ENCODE peak calls at places on chromosomes 12 and 14, in seven cellular contexts. G, L, E, S, D, N and Q are unnamed samples.

GRCh38 chr14:91041450-91041849 is 19.0 kb downstream of the RPS6KA5 start:
- DNase-seq in S (no peak), L (no peak), N (no peak), G (no peak), D (no peak), E (no peak), Q (no peak)

GRCh38 chr12:124044809-124045321 is 71.8 kb downstream of the ZNF664 start:
- DNase-seq in S (no peak), G (peak), E (no peak), L (no peak), N (no peak), D (no peak), Q (no peak)

GRCh38 chr12:47033081-47033480 is 46.3 kb upstream of the PCED1B start:
- DNase-seq in G (no peak), S (peak), D (no peak), N (no peak), L (peak), E (peak), Q (no peak)

GRCh38 chr14:99040047-99040446 is 231.9 kb downstream of the BCL11B start:
- DNase-seq in E (no peak), S (no peak), G (no peak), L (no peak), D (no peak), N (no peak), Q (no peak)

GRCh38 chr12:111270128-111270651 is 98.7 kb downstream of the PHETA1 start:
- DNase-seq in N (no peak), E (no peak), G (no peak), S (no peak), D (no peak), L (no peak), Q (no peak)

GRCh38 chr12:71980543-71980942 is 41.9 kb downstream of the TPH2 start:
- DNase-seq in D (no peak), L (no peak), E (no peak), S (no peak), G (no peak), N (no peak), Q (no peak)

GRCh38 chr14:33950320-33951182 is at the start of gene EGLN3:
- DNase-seq in N (peak), G (peak), L (peak), S (peak), D (peak), E (peak), Q (peak)

GRCh38 chr12:30926243-30927209 is at the start of gene TSPAN11:
- DNase-seq in G (peak), E (no peak), L (no peak), S (peak), N (no peak), D (peak), Q (peak)

GRCh38 chr12:32587536-32588346 is 91.4 kb upstream of the DNM1L start:
- DNase-seq in N (no peak), G (no peak), E (no peak), S (no peak), D (no peak), L (no peak), Q (no peak)

GRCh38 chr14:22597265-22597664 is 835 bp upstream of the ABHD4 start:
- DNase-seq in D (no peak), G (no peak), L (no peak), N (no peak), E (no peak), S (no peak), Q (no peak)

GRCh38 chr12:108109954-108110353 is 19.1 kb upstream of the WSCD2 start:
- DNase-seq in S (no peak), G (no peak), N (no peak), D (no peak), L (no peak), E (no peak), Q (no peak)

GRCh38 chr14:106141242-106142220 is 615.1 kb downstream of the TMEM121 start:
- DNase-seq in N (no peak), E (no peak), S (no peak), L (no peak), G (no peak), D (no peak), Q (no peak)

GRCh38 chr14:58513272-58513671 is 85.8 kb downstream of the KIAA0586 start:
- DNase-seq in E (no peak), G (no peak), L (no peak), N (no peak), S (no peak), D (no peak), Q (no peak)

GRCh38 chr14:29905549-29905948 is 22.1 kb downstream of the PRKD1 start:
- DNase-seq in E (no peak), D (no peak), N (no peak), L (no peak), S (no peak), G (no peak), Q (no peak)

GRCh38 chr14:97634786-97635185 is 837.6 kb downstream of the VRK1 start:
- DNase-seq in L (no peak), S (no peak), D (no peak), E (no peak), N (no peak), G (peak), Q (no peak)

GRCh38 chr12:46445093-46445492 is 72.5 kb upstream of the SLC38A2 start:
- DNase-seq in D (no peak), N (no peak), E (no peak), G (no peak), S (peak), L (no peak), Q (no peak)

GRCh38 chr12:115149685-115150378 is 465.9 kb upstream of the TBX3 start:
- DNase-seq in S (peak), N (no peak), L (no peak), D (peak), E (no peak), G (no peak), Q (peak)

GRCh38 chr12:125132698-125133400 is 67.6 kb downstream of the AACS start:
- DNase-seq in S (no peak), L (no peak), D (peak), E (no peak), G (no peak), N (no peak), Q (no peak)

GRCh38 chr12:95790025-95790911 is at the start of gene NTN4:
- DNase-seq in N (peak), S (peak), E (peak), D (peak), L (no peak), G (peak), Q (peak)

GRCh38 chr12:124782132-124782531 is 81.5 kb downstream of the SCARB1 start:
- DNase-seq in D (no peak), G (no peak), S (no peak), N (no peak), E (no peak), L (no peak), Q (no peak)

GRCh38 chr14:55711171-55711811 is 131.3 kb downstream of the KTN1 start:
- DNase-seq in L (no peak), G (no peak), D (peak), N (no peak), S (peak), E (no peak), Q (peak)

GRCh38 chr14:59454131-59454530 is 11.0 kb downstream of the GPR135 start:
- DNase-seq in S (peak), L (no peak), N (no peak), E (no peak), D (peak), G (no peak), Q (peak)

GRCh38 chr12:102454808-102455760 is 25.3 kb downstream of the IGF1 start:
- DNase-seq in D (no peak), S (peak), E (no peak), L (peak), G (no peak), N (no peak), Q (peak)

GRCh38 chr12:112182499-112182898 is 57.1 kb downstream of the TRAFD1 start:
- DNase-seq in G (no peak), N (no peak), E (no peak), S (peak), L (no peak), D (no peak), Q (no peak)

GRCh38 chr14:68568907-68569545 is 223.8 kb downstream of the ZFP36L1 start:
- DNase-seq in E (no peak), D (no peak), L (no peak), N (no peak), G (peak), S (no peak), Q (no peak)

GRCh38 chr14:103748539-103748867 is 32.9 kb downstream of the ZFYVE21 start:
- DNase-seq in N (no peak), G (no peak), S (no peak), D (no peak), E (no peak), L (no peak), Q (no peak)

GRCh38 chr12:4961311-4961710 is 51.6 kb downstream of the KCNA1 start:
- DNase-seq in S (no peak), E (no peak), L (no peak), G (no peak), D (no peak), N (no peak), Q (no peak)

GRCh38 chr14:34650786-34651584 is 21.0 kb upstream of the SNX6 start:
- DNase-seq in E (no peak), N (peak), D (peak), L (peak), S (peak), G (no peak), Q (peak)

GRCh38 chr12:118428643-118429042 is 52.3 kb downstream of the SUDS3 start:
- DNase-seq in G (no peak), L (no peak), N (no peak), E (no peak), D (no peak), S (no peak), Q (no peak)

GRCh38 chr12:45234134-45234865 is 18.4 kb downstream of the ANO6 start:
- DNase-seq in E (no peak), L (peak), N (peak), D (peak), G (peak), S (peak), Q (peak)

GRCh38 chr12:124567673-124568373 is 411 bp upstream of the NCOR2 start:
- DNase-seq in N (peak), E (peak), L (peak), G (no peak), S (peak), D (peak), Q (peak)

GRCh38 chr12:34396861-34397590 is 374.7 kb downstream of the ALG10 start:
- DNase-seq in L (peak), N (no peak), G (no peak), E (peak), D (no peak), S (no peak), Q (no peak)

GRCh38 chr12:130831876-130832405 is 7.1 kb downstream of the STX2 start:
- DNase-seq in N (no peak), L (no peak), D (no peak), E (no peak), S (no peak), G (no peak), Q (no peak)

GRCh38 chr12:27982380-27982779 is 9.8 kb upstream of the PTHLH start:
- DNase-seq in N (no peak), E (no peak), G (no peak), S (no peak), D (no peak), L (no peak), Q (no peak)

GRCh38 chr14:94005324-94005723 is 8.2 kb downstream of the CCDC197 start:
- DNase-seq in S (no peak), D (no peak), N (no peak), E (no peak), G (no peak), L (no peak), Q (peak)

GRCh38 chr14:101291390-101291789 is 269.9 kb upstream of the DIO3 start:
- DNase-seq in G (no peak), E (no peak), S (no peak), N (no peak), D (no peak), L (no peak), Q (no peak)

GRCh38 chr12:30694971-30695326 is 720 bp downstream of the IPO8 start:
- DNase-seq in S (peak), D (no peak), G (peak), E (peak), N (peak), L (peak), Q (no peak)

GRCh38 chr14:95961481-95961880 is 77.7 kb upstream of the C14orf132 start:
- DNase-seq in L (no peak), N (no peak), D (no peak), S (no peak), E (no peak), G (no peak), Q (no peak)

GRCh38 chr14:49623387-49623786 is 2.8 kb downstream of the MGAT2 start:
- DNase-seq in S (peak), N (no peak), G (no peak), E (no peak), L (no peak), D (no peak), Q (no peak)

GRCh38 chr14:49621114-49621881 is 699 bp downstream of the MGAT2 start:
- DNase-seq in E (peak), G (peak), N (no peak), D (peak), S (peak), L (peak), Q (peak)

GRCh38 chr14:49620182-49621113 is at the start of the genes MGAT2 and RPL36AL:
- DNase-seq in D (peak), S (peak), G (peak), N (peak), L (peak), E (peak), Q (peak)

GRCh38 chr14:49622022-49622607 is 1.5 kb downstream of the MGAT2 start:
- DNase-seq in L (no peak), E (no peak), S (no peak), G (no peak), N (no peak), D (no peak), Q (no peak)

GRCh38 chr14:49623941-49624806 is 3.6 kb downstream of the MGAT2 start:
- DNase-seq in E (no peak), S (no peak), G (no peak), L (no peak), N (no peak), D (no peak), Q (peak)
- H3K4me3 ChIP-seq in E (no peak), S (no peak), G (no peak), L (no peak), N (no peak), D (no peak), Q (peak)

DNA sequence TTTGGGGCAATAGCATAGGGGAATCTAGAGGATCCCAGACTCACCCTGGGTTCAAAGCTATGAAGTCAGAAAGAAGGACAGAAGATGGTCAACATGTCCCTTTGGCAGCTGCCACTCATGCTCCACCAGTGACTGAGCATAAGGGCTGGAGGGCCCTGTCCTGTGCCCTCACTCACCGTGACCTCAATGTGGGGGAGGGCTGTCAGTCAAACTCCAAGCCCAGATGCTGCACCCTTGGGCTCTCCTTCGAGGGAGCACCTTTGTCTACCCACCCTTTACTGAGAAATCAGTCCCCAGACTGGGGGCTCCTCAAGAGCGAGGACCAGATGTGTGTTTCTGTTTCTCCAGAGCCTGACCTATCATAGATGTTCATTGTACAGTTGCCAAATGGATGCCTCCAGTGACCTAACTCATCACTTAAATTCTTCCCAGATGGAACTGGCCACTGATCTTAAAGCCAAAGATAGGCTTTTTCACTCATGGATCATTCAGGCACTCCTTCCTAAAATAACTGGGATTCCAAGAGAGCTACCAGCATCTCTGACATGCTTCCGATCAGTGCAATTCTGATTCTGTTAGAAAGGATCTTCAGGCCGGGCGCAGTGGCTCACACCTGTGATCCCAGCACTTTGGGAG is 27.2 kb upstream of the VSX2 start:
- DNase-seq in G (no peak), S (no peak), E (no peak), N (no peak), D (no peak), L (no peak), Q (no peak)
- TF ChIP-seq CTCF in G (no peak), S (no peak), E (no peak), N (no peak), D (no peak), L (no peak), Q (no peak)

GRCh38 chr12:122886161-122886560 is 9.8 kb downstream of the VPS37B start:
- DNase-seq in G (no peak), N (no peak), D (no peak), E (no peak), S (no peak), L (no peak), Q (no peak)

GRCh38 chr12:122886851-122887816 is 8.8 kb downstream of the VPS37B start:
- DNase-seq in D (no peak), S (no peak), L (no peak), N (peak), G (peak), E (no peak), Q (no peak)

GRCh38 chr12:122887817-122888212 is 8.1 kb downstream of the VPS37B start:
- DNase-seq in N (no peak), G (no peak), E (no peak), L (no peak), D (no peak), S (no peak), Q (no peak)

GRCh38 chr12:122889658-122890561 is 6.0 kb downstream of the VPS37B start:
- DNase-seq in G (no peak), S (no peak), D (no peak), N (no peak), E (no peak), L (no peak), Q (no peak)

DNA sequence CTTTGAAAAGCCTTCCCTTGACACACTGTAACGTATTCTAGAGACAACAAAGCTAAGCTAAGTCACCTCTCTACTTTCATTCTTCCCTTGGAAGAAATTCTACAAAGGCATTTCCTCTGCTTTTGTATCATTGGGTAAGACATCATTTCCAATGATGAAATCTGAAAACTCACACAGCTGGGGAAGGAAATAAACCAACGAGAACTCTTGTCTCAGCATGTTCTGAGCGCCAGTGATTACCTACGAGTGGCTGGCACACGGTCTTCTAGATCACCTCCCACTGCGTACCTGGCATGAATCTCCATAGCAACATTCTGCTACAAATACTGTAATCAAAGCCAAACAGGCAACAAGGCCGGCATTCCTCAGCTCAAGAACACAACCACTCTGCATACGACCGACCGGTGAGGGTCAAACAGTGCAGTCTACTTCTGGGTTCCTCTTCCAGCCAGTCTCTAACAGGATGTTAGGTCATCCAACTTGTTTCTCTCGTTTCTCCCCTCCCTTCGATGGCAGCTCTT is 7.6 kb downstream of the VPS37B start:
- DNase-seq in E (peak), L (no peak), N (peak), D (peak), S (peak), G (peak), Q (peak)
- H3K4me3 ChIP-seq in E (peak), L (no peak), N (peak), D (no peak), S (peak), G (no peak), Q (no peak)

GRCh38 chr14:64337901-64338615 is 43.9 kb upstream of the ESR2 start:
- DNase-seq in E (no peak), D (peak), G (peak), L (peak), S (peak), N (peak), Q (peak)
- TF ChIP-seq CTCF in E (no peak), D (peak), G (no peak), L (no peak), S (peak), N (no peak), Q (peak)

GRCh38 chr12:14384783-14385638 is 19.5 kb downstream of the ATF7IP start:
- DNase-seq in S (peak), N (peak), L (peak), D (peak), G (peak), E (no peak), Q (peak)
- H3K4me3 ChIP-seq in S (no peak), N (peak), L (peak), D (peak), G (peak), E (peak), Q (peak)